ENCODE peak calls at places on chromosomes 12 and 14, in four cellular contexts. W is aorta, X is mesendoderm, N is tibial artery. B is an unnamed sample.

GRCh38 chr12:57236925-57237652 is 7.6 kb downstream of the SHMT2 start:
- DNase-seq in N (peak; percentile 90), X (peak; percentile 49), W (peak; percentile 73), B (no peak)

GRCh38 chr14:76050797-76051392 is 65.3 kb downstream of the IFT43 start:
- DNase-seq in N (no peak), X (peak; percentile 63), W (no peak), B (peak; percentile 36)

GRCh38 chr14:94394594-94395305 is 6.3 kb upstream of the SERPINA1 start:
- DNase-seq in W (peak; percentile 82), X (no peak), N (peak; percentile 75), B (peak; percentile 59)

GRCh38 chr12:113049976-113050742 is 6.4 kb upstream of the DTX1 start:
- DNase-seq in W (no peak), X (peak; percentile 75), N (no peak), B (no peak)

GRCh38 chr12:96752211-96752610 is 154.8 kb upstream of the NEDD1 start:
- DNase-seq in N (no peak), X (no peak), W (no peak), B (no peak)

GRCh38 chr14:77542349-77543239 is 44.0 kb upstream of the ISM2 start:
- DNase-seq in N (no peak), X (peak; percentile 10), W (no peak), B (no peak)

GRCh38 chr14:101456246-101457159 is 104.8 kb upstream of the DIO3 start:
- DNase-seq in W (no peak), N (peak; percentile 34), X (peak; percentile 73), B (no peak)

GRCh38 chr14:101729382-101729781 is 32.1 kb upstream of the PPP2R5C start:
- DNase-seq in N (no peak), W (no peak), X (no peak), B (no peak)

GRCh38 chr12:90854136-90854689 is 100.8 kb downstream of the CCER1 start:
- DNase-seq in W (no peak), X (peak; percentile 55), N (no peak), B (peak; percentile 33)

GRCh38 chr12:93908846-93909592 is 231.8 kb downstream of the CRADD start:
- DNase-seq in W (peak; percentile 56), X (no peak), N (no peak), B (no peak)

B was measured in tibial nerve.